ENCODE peak calls at places on chromosomes 1 and 21, in six cellular contexts. One of them, this sample, is unnamed.

GRCh38 chr1:75796376-75797272 is at the start of gene MSH4:
- DNase-seq in psoas muscle: no peak
- DNase-seq in trophoblast cell: peak
- DNase-seq in PC-9: no peak
- DNase-seq in left ventricle myocardium inferior: no peak
- DNase-seq in CD4-positive, alpha-beta memory T cell: no peak
- DNase-seq in this sample: no peak

GRCh38 chr1:167862432-167863076 is 51.4 kb downstream of the ADCY10 start:
- DNase-seq in trophoblast cell: peak
- DNase-seq in left ventricle myocardium inferior: no peak
- DNase-seq in psoas muscle: no peak
- DNase-seq in PC-9: no peak
- DNase-seq in CD4-positive, alpha-beta memory T cell: no peak
- DNase-seq in this sample: no peak

GRCh38 chr1:55217226-55217996 is 2.2 kb upstream of the USP24 start:
- DNase-seq in trophoblast cell: peak
- DNase-seq in psoas muscle: no peak
- DNase-seq in left ventricle myocardium inferior: no peak
- DNase-seq in PC-9: peak
- DNase-seq in CD4-positive, alpha-beta memory T cell: peak
- DNase-seq in this sample: no peak

GRCh38 chr1:162538815-162539431 is 22.6 kb upstream of the UAP1 start:
- DNase-seq in left ventricle myocardium inferior: no peak
- DNase-seq in trophoblast cell: peak
- DNase-seq in CD4-positive, alpha-beta memory T cell: no peak
- DNase-seq in PC-9: peak
- DNase-seq in psoas muscle: no peak
- DNase-seq in this sample: no peak

GRCh38 chr1:22804969-22805671 is 94.5 kb downstream of the EPHB2 start:
- DNase-seq in psoas muscle: no peak
- DNase-seq in CD4-positive, alpha-beta memory T cell: no peak
- DNase-seq in trophoblast cell: no peak
- DNase-seq in left ventricle myocardium inferior: no peak
- DNase-seq in PC-9: no peak
- DNase-seq in this sample: no peak

GRCh38 chr1:14740466-14740865 is 142.0 kb downstream of the KAZN start:
- DNase-seq in CD4-positive, alpha-beta memory T cell: no peak
- DNase-seq in left ventricle myocardium inferior: no peak
- DNase-seq in trophoblast cell: no peak
- DNase-seq in PC-9: no peak
- DNase-seq in psoas muscle: no peak
- DNase-seq in this sample: no peak

GRCh38 chr1:226425004-226425378 is 17.1 kb upstream of the PARP1 start:
- DNase-seq in psoas muscle: no peak
- DNase-seq in trophoblast cell: no peak
- DNase-seq in left ventricle myocardium inferior: no peak
- DNase-seq in PC-9: no peak
- DNase-seq in CD4-positive, alpha-beta memory T cell: no peak
- DNase-seq in this sample: no peak

GRCh38 chr1:48523541-48523940 is 51.5 kb upstream of the SPATA6 start:
- DNase-seq in left ventricle myocardium inferior: no peak
- DNase-seq in PC-9: no peak
- DNase-seq in CD4-positive, alpha-beta memory T cell: no peak
- DNase-seq in psoas muscle: no peak
- DNase-seq in trophoblast cell: no peak
- DNase-seq in this sample: no peak

GRCh38 chr1:30731806-30732276 is 8.5 kb upstream of the MATN1 start:
- DNase-seq in trophoblast cell: no peak
- DNase-seq in psoas muscle: no peak
- DNase-seq in PC-9: no peak
- DNase-seq in left ventricle myocardium inferior: no peak
- DNase-seq in CD4-positive, alpha-beta memory T cell: no peak
- DNase-seq in this sample: no peak

GRCh38 chr1:234490789-234491479 is 12.0 kb upstream of the TARBP1 start:
- DNase-seq in PC-9: no peak
- DNase-seq in trophoblast cell: no peak
- DNase-seq in left ventricle myocardium inferior: no peak
- DNase-seq in psoas muscle: no peak
- DNase-seq in CD4-positive, alpha-beta memory T cell: no peak
- DNase-seq in this sample: no peak

GRCh38 chr1:21514245-21514644 is 5.0 kb downstream of the ALPL start:
- DNase-seq in CD4-positive, alpha-beta memory T cell: no peak
- DNase-seq in trophoblast cell: no peak
- DNase-seq in left ventricle myocardium inferior: no peak
- DNase-seq in psoas muscle: no peak
- DNase-seq in PC-9: no peak
- DNase-seq in this sample: no peak

GRCh38 chr1:42003433-42003832 is 84.7 kb upstream of the HIVEP3 start:
- DNase-seq in CD4-positive, alpha-beta memory T cell: no peak
- DNase-seq in psoas muscle: no peak
- DNase-seq in trophoblast cell: no peak
- DNase-seq in left ventricle myocardium inferior: no peak
- DNase-seq in PC-9: peak
- DNase-seq in this sample: peak

GRCh38 chr1:47809301-47810084 is 187.7 kb downstream of the TRABD2B start:
- DNase-seq in CD4-positive, alpha-beta memory T cell: no peak
- DNase-seq in PC-9: peak
- DNase-seq in psoas muscle: peak
- DNase-seq in trophoblast cell: no peak
- DNase-seq in left ventricle myocardium inferior: no peak
- DNase-seq in this sample: no peak

GRCh38 chr1:41379741-41380130 is 18.5 kb downstream of the FOXO6 start:
- DNase-seq in trophoblast cell: no peak
- DNase-seq in left ventricle myocardium inferior: no peak
- DNase-seq in psoas muscle: no peak
- DNase-seq in PC-9: no peak
- DNase-seq in CD4-positive, alpha-beta memory T cell: no peak
- DNase-seq in this sample: no peak

GRCh38 chr1:3417082-3417728 is 37.3 kb upstream of the ARHGEF16 start:
- DNase-seq in psoas muscle: no peak
- DNase-seq in CD4-positive, alpha-beta memory T cell: no peak
- DNase-seq in trophoblast cell: no peak
- DNase-seq in PC-9: no peak
- DNase-seq in left ventricle myocardium inferior: no peak
- DNase-seq in this sample: no peak

GRCh38 chr1:178633068-178633467 is 92.0 kb upstream of the RALGPS2 start:
- DNase-seq in trophoblast cell: peak
- DNase-seq in psoas muscle: no peak
- DNase-seq in PC-9: peak
- DNase-seq in left ventricle myocardium inferior: no peak
- DNase-seq in CD4-positive, alpha-beta memory T cell: no peak
- DNase-seq in this sample: no peak

DNA sequence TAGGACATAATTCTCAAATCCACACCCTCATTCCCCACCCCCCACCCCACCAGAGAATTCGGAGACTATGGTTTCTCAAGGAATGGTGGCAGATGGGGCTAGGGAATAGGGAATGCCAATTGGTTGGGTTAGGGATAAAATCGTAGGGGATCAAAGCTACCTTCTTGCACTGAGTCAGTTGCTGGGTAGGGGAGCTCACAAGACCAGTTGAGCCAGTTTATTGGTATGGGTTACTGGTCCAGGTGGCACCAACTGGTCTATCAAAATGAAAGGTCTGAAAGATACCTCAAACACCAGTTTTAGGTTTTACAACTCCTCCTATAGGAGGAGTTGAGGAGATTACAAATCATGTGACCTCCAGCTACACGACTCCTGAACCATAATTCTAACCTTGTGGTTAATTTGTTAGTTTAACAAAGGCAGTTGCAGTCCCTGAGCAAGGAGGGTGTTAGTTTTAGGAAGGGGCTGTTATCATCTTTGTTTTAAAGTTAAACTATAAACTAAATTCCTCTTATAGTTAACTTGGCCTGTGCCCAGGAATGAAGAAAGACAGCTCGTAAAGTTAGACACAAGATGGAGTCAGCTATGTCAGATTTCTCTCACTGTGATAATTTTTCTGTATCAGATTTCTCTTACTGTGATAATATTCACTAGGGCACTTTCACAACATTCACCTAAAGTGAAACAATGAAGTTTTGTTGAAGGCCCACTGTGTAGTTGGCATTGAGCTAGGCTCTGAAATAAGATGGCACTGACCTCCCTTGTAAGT is 2.5 kb downstream of the SHISAL2A start:
- DNase-seq in PC-9: peak
- DNase-seq in trophoblast cell: peak
- DNase-seq in left ventricle myocardium inferior: no peak
- DNase-seq in CD4-positive, alpha-beta memory T cell: peak
- DNase-seq in psoas muscle: no peak
- DNase-seq in this sample: no peak
- H3K27ac ChIP-seq in PC-9: no peak
- H3K27ac ChIP-seq in trophoblast cell: no peak
- H3K27ac ChIP-seq in left ventricle myocardium inferior: no peak
- H3K27ac ChIP-seq in CD4-positive, alpha-beta memory T cell: peak
- H3K27ac ChIP-seq in psoas muscle: no peak
- H3K27ac ChIP-seq in this sample: no peak

DNA sequence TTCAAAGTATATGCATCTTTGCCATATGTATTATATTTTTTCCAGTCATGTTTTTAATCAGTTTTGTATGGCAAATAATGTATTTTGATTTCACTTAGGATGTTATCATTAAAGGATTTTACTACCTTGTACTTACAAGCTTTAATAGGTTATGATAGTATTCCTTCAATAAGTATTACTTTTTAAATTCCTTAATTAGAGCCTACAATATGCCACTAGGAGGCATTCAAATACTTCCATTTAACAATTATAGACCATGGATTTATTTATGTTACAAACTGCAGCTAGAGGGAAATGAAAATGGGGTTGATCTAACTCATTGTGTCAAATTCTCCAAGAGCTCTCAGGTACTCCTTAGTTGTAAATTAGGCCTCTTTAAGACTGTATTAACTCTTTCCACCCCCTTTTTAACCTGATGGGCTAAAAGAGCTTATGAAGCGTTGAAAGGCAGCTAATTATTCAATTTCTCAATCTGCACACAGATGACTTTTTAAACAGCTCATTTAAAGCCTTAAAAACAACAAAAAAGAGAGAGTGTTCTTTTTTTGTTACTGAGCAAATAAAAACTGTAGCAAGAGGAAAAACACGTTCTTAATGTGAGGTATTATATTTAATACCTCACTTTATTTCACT is 156.2 kb downstream of the DENND1B start:
- DNase-seq in psoas muscle: no peak
- DNase-seq in PC-9: peak
- DNase-seq in trophoblast cell: peak
- DNase-seq in left ventricle myocardium inferior: no peak
- DNase-seq in CD4-positive, alpha-beta memory T cell: peak
- DNase-seq in this sample: no peak
- H3K27ac ChIP-seq in psoas muscle: no peak
- H3K27ac ChIP-seq in PC-9: no peak
- H3K27ac ChIP-seq in trophoblast cell: no peak
- H3K27ac ChIP-seq in left ventricle myocardium inferior: no peak
- H3K27ac ChIP-seq in CD4-positive, alpha-beta memory T cell: no peak
- H3K27ac ChIP-seq in this sample: no peak

DNA sequence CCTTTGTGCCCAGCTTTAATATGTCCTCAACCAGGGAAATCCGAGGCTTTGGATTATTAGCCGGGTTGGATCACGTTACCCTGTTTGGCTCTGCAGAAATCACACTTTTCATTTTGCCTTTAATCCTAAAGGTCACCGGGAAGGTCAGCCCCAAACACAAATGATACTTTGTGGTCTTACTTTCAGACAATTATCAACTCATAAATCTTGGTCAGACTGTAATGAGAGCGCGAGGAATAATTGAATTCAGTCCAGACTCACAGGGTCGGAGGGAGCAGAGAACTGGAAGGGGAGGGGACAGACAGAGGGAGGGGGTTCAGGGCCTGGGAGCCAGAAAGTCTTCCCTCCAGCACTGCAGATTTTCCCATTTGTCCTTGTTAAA is 91.7 kb upstream of the NFIA start:
- DNase-seq in CD4-positive, alpha-beta memory T cell: no peak
- DNase-seq in psoas muscle: no peak
- DNase-seq in trophoblast cell: no peak
- DNase-seq in left ventricle myocardium inferior: no peak
- DNase-seq in PC-9: no peak
- DNase-seq in this sample: no peak
- H3K27ac ChIP-seq in CD4-positive, alpha-beta memory T cell: no peak
- H3K27ac ChIP-seq in psoas muscle: peak
- H3K27ac ChIP-seq in trophoblast cell: no peak
- H3K27ac ChIP-seq in left ventricle myocardium inferior: peak
- H3K27ac ChIP-seq in PC-9: no peak
- H3K27ac ChIP-seq in this sample: no peak

GRCh38 chr21:45304161-45304830 is 16.6 kb upstream of the POFUT2 start:
- DNase-seq in CD4-positive, alpha-beta memory T cell: no peak
- DNase-seq in left ventricle myocardium inferior: peak
- DNase-seq in psoas muscle: peak
- DNase-seq in trophoblast cell: no peak
- DNase-seq in PC-9: no peak
- DNase-seq in this sample: peak
- H3K27ac ChIP-seq in CD4-positive, alpha-beta memory T cell: no peak
- H3K27ac ChIP-seq in left ventricle myocardium inferior: peak
- H3K27ac ChIP-seq in psoas muscle: no peak
- H3K27ac ChIP-seq in trophoblast cell: peak
- H3K27ac ChIP-seq in PC-9: no peak
- H3K27ac ChIP-seq in this sample: peak

This sample was measured in lower lobe of right lung.